ENCODE peak calls at places on chromosomes 7 and 10, in four cellular contexts. B is stimulated activated CD8-positive, alpha-beta memory T cell treated with anti-CD3 and anti-CD28 coated beads, Interleukin-15, amount 100 ng/mL, for 4 hours; C is astrocyte of the spinal cord; Y is skeletal muscle cell. D is an unnamed sample.

GRCh38 chr10:110211455-110211843 is 4.0 kb downstream of the MXI1 start:
- DNase-seq in B (no peak), C (no peak), Y (no peak), D (no peak)

GRCh38 chr7:148921189-148921588 is 37.1 kb upstream of the EZH2 start:
- DNase-seq in B (no peak), C (no peak), Y (no peak), D (no peak)

GRCh38 chr10:97685395-97685958 is 1.6 kb downstream of the AVPI1 start:
- DNase-seq in B (no peak), C (peak), Y (no peak), D (peak)

GRCh38 chr10:11270135-11270857 is 252.6 kb downstream of the CELF2 start:
- DNase-seq in B (peak), C (peak), Y (peak), D (peak)

GRCh38 chr7:111083423-111083822 is 7.5 kb upstream of the LRRN3 start:
- DNase-seq in B (peak), C (peak), Y (peak), D (peak)

GRCh38 chr7:42940985-42941847 is 9.0 kb downstream of the MRPL32 start:
- DNase-seq in B (peak), C (peak), Y (no peak), D (peak)

GRCh38 chr10:69004821-69005220 is 16.2 kb downstream of the KIFBP start:
- DNase-seq in B (no peak), C (peak), Y (no peak), D (peak)

GRCh38 chr7:140653319-140654108 is 12.9 kb upstream of the DENND2A start:
- DNase-seq in B (no peak), C (peak), Y (no peak), D (peak)

GRCh38 chr7:19958309-19958896 is 185.0 kb upstream of the TMEM196 start:
- DNase-seq in B (no peak), C (peak), Y (peak), D (peak)

GRCh38 chr7:153942036-153942435 is 110.2 kb upstream of the DPP6 start:
- DNase-seq in B (no peak), C (no peak), Y (no peak), D (no peak)

GRCh38 chr10:11823122-11823988 is at the start of gene PROSER2:
- DNase-seq in B (no peak), C (peak), Y (no peak), D (peak)

GRCh38 chr10:76285012-76285411 is 853.6 kb downstream of the LRMDA start:
- DNase-seq in B (no peak), C (peak), Y (peak), D (peak)

GRCh38 chr10:15072358-15072757 is 16.2 kb downstream of the ACBD7 start:
- DNase-seq in B (no peak), C (no peak), Y (no peak), D (no peak)

GRCh38 chr7:66142334-66142733 is 27.7 kb downstream of the CRCP start:
- DNase-seq in B (no peak), C (no peak), Y (no peak), D (no peak)

D was measured in cardiac fibroblast.